ENCODE peak calls at places on chromosomes 16 and 17, in four cellular contexts. One of them, this sample, is unnamed.
A peak's percentile ranks its signal among the peaks of the same experiment; 100 is the strongest.

GRCh38 chr16:28623172-28623711 is 13.4 kb upstream of the SULT1A1 start:
- DNase-seq in endodermal cell: peak; percentile 32
- DNase-seq in RKO: peak; percentile 69
- DNase-seq in NCI-H460: no peak
- DNase-seq in this sample: no peak

GRCh38 chr17:42477173-42477572 is 18.5 kb downstream of the ATP6V0A1 start:
- DNase-seq in endodermal cell: no peak
- DNase-seq in RKO: no peak
- DNase-seq in NCI-H460: no peak
- DNase-seq in this sample: no peak

GRCh38 chr17:77474292-77474988 is 333.7 kb downstream of the SEC14L1 start:
- DNase-seq in endodermal cell: no peak
- DNase-seq in RKO: no peak
- DNase-seq in NCI-H460: no peak
- DNase-seq in this sample: no peak

GRCh38 chr17:57902117-57902799 is 52.4 kb upstream of the MRPS23 start:
- DNase-seq in endodermal cell: no peak
- DNase-seq in RKO: no peak
- DNase-seq in NCI-H460: no peak
- DNase-seq in this sample: peak; percentile 12

GRCh38 chr16:23504076-23504452 is 6.2 kb downstream of the GGA2 start:
- DNase-seq in endodermal cell: no peak
- DNase-seq in RKO: no peak
- DNase-seq in NCI-H460: no peak
- DNase-seq in this sample: no peak

GRCh38 chr17:11485802-11486421 is 112.4 kb upstream of the DNAH9 start:
- DNase-seq in endodermal cell: peak; percentile 74
- DNase-seq in RKO: no peak
- DNase-seq in NCI-H460: no peak
- DNase-seq in this sample: no peak

GRCh38 chr17:1916339-1916738 is 86.5 kb downstream of the RPA1 start:
- DNase-seq in endodermal cell: no peak
- DNase-seq in RKO: no peak
- DNase-seq in NCI-H460: no peak
- DNase-seq in this sample: no peak

GRCh38 chr17:32265192-32265895 is at the start of gene RHBDL3:
- DNase-seq in endodermal cell: peak; percentile 78
- DNase-seq in RKO: no peak
- DNase-seq in NCI-H460: no peak
- DNase-seq in this sample: peak; percentile 63

GRCh38 chr17:47725446-47726109 is 7.5 kb upstream of the TBX21 start:
- DNase-seq in endodermal cell: no peak
- DNase-seq in RKO: no peak
- DNase-seq in NCI-H460: no peak
- DNase-seq in this sample: no peak

GRCh38 chr17:78237403-78238012 is 6.1 kb downstream of the TMEM235 start:
- DNase-seq in endodermal cell: peak; percentile 45
- DNase-seq in RKO: no peak
- DNase-seq in NCI-H460: no peak
- DNase-seq in this sample: no peak

GRCh38 chr16:4327782-4328579 is 12.1 kb downstream of the GLIS2 start:
- DNase-seq in endodermal cell: peak; percentile 95
- DNase-seq in RKO: no peak
- DNase-seq in NCI-H460: no peak
- DNase-seq in this sample: no peak

GRCh38 chr16:72202014-72202413 is 30.1 kb upstream of the PMFBP1 start:
- DNase-seq in endodermal cell: no peak
- DNase-seq in RKO: peak; percentile 88
- DNase-seq in NCI-H460: no peak
- DNase-seq in this sample: no peak

GRCh38 chr16:88057656-88058055 is 106.4 kb downstream of the BANP start:
- DNase-seq in endodermal cell: no peak
- DNase-seq in RKO: no peak
- DNase-seq in NCI-H460: no peak
- DNase-seq in this sample: peak; percentile 60

GRCh38 chr17:48293319-48294192 is 136.5 kb downstream of the SKAP1 start:
- DNase-seq in endodermal cell: peak; percentile 58
- DNase-seq in RKO: no peak
- DNase-seq in NCI-H460: no peak
- DNase-seq in this sample: no peak

GRCh38 chr17:65790241-65790640 is 228.8 kb upstream of the AXIN2 start:
- DNase-seq in endodermal cell: peak; percentile 59
- DNase-seq in RKO: no peak
- DNase-seq in NCI-H460: no peak
- DNase-seq in this sample: no peak